ENCODE peak calls at places on chromosome 21, in ten cellular contexts. C, B, X, F, O, N, Z, M, D and P are unnamed samples.

GRCh38 chr21:38438476-38438893 is 59.8 kb downstream of the ERG start:
- DNase-seq in X (peak; percentile 23), O (no peak), F (peak; percentile 98), D (peak; percentile 49), Z (peak; percentile 67), N (no peak), B (no peak), C (no peak), M (peak; percentile 52), P (peak; percentile 6)

GRCh38 chr21:15221799-15222386 is 157.1 kb upstream of the NRIP1 start:
- DNase-seq in M (peak; percentile 89), Z (peak; percentile 41), O (peak; percentile 17), X (peak; percentile 18), F (peak; percentile 85), D (peak; percentile 48), N (no peak), C (no peak), B (peak; percentile 17), P (peak; percentile 6)

GRCh38 chr21:15333943-15334342 is 269.1 kb upstream of the NRIP1 start:
- DNase-seq in Z (no peak), O (no peak), N (no peak), B (no peak), F (no peak), M (no peak), D (no peak), C (no peak), X (no peak), P (no peak)

GRCh38 chr21:42724226-42724920 is 71.0 kb downstream of the PDE9A start:
- DNase-seq in F (peak; percentile 96), M (no peak), B (no peak), N (no peak), O (no peak), D (peak; percentile 61), X (no peak), Z (no peak), C (peak; percentile 78), P (peak; percentile 80)

GRCh38 chr21:39221997-39222486 is 38.8 kb upstream of the PSMG1 start:
- DNase-seq in O (no peak), M (no peak), X (no peak), Z (no peak), B (no peak), F (no peak), D (no peak), N (no peak), C (no peak), P (no peak)

GRCh38 chr21:20220586-20220985 is 777.6 kb upstream of the NCAM2 start:
- DNase-seq in O (no peak), M (no peak), N (no peak), F (no peak), C (no peak), X (no peak), Z (no peak), D (no peak), B (no peak), P (no peak)

GRCh38 chr21:17501107-17502006 is 11.5 kb upstream of the CXADR start:
- DNase-seq in N (no peak), O (no peak), C (peak; percentile 38), F (no peak), Z (no peak), D (peak; percentile 31), B (no peak), M (no peak), X (no peak), P (no peak)

GRCh38 chr21:42214921-42215320 is 4.0 kb upstream of the ABCG1 start:
- DNase-seq in B (no peak), N (peak; percentile 10), C (no peak), M (no peak), X (peak; percentile 7), D (no peak), Z (no peak), F (no peak), O (no peak), P (no peak)

GRCh38 chr21:42621828-42622199 is 31.6 kb upstream of the PDE9A start:
- DNase-seq in B (no peak), O (no peak), N (no peak), Z (no peak), X (no peak), M (peak; percentile 1), C (no peak), F (no peak), D (no peak), P (no peak)

GRCh38 chr21:36456714-36457399 is 23.1 kb downstream of the CLDN14 start:
- DNase-seq in X (no peak), Z (no peak), M (no peak), N (no peak), C (no peak), F (peak; percentile 38), O (no peak), D (no peak), B (no peak), P (no peak)

GRCh38 chr21:38958940-38959685 is 153.4 kb downstream of the ETS2 start:
- DNase-seq in D (peak; percentile 71), O (no peak), X (peak; percentile 31), F (peak; percentile 84), B (no peak), C (peak; percentile 62), M (no peak), N (no peak), Z (no peak), P (peak; percentile 13)

GRCh38 chr21:29441651-29442050 is 142.9 kb downstream of the BACH1 start:
- DNase-seq in N (no peak), M (no peak), Z (no peak), C (no peak), F (no peak), X (no peak), D (no peak), O (no peak), B (no peak), P (no peak)

GRCh38 chr21:29105218-29105617 is 25.2 kb upstream of the MAP3K7CL start:
- DNase-seq in M (no peak), O (no peak), X (no peak), B (no peak), C (no peak), N (no peak), F (peak; percentile 36), D (peak; percentile 65), Z (no peak), P (no peak)

GRCh38 chr21:45550552-45551210 is 8.4 kb upstream of the SLC19A1 start:
- DNase-seq in Z (peak; percentile 32), O (no peak), C (no peak), F (no peak), B (peak; percentile 35), N (no peak), D (no peak), M (peak; percentile 69), X (peak; percentile 7), P (no peak)

GRCh38 chr21:45548711-45549491 is 6.7 kb upstream of the SLC19A1 start:
- DNase-seq in B (peak; percentile 10), Z (peak; percentile 2), M (no peak), D (peak; percentile 57), N (no peak), O (no peak), C (no peak), F (no peak), X (no peak), P (no peak)

GRCh38 chr21:45551816-45552695 is 9.8 kb upstream of the SLC19A1 start:
- DNase-seq in D (no peak), M (peak; percentile 19), O (no peak), B (peak; percentile 13), Z (peak; percentile 13), N (no peak), F (no peak), X (peak; percentile 8), C (no peak), P (no peak)

GRCh38 chr21:45551316-45551715 is 9.1 kb upstream of the SLC19A1 start:
- DNase-seq in O (no peak), X (peak; percentile 10), B (peak; percentile 13), M (peak; percentile 46), N (no peak), D (no peak), C (no peak), Z (peak; percentile 9), F (peak; percentile 65), P (peak; percentile 32)

GRCh38 chr21:45549670-45550463 is 7.6 kb upstream of the SLC19A1 start:
- DNase-seq in M (peak; percentile 63), D (no peak), C (no peak), F (no peak), B (peak; percentile 30), O (no peak), N (no peak), Z (peak; percentile 17), X (peak; percentile 10), P (no peak)
- TF ChIP-seq CTCF in M (no peak), D (no peak), C (no peak), F (no peak), B (no peak), O (no peak), N (no peak), Z (no peak), X (no peak), P (no peak)

GRCh38 chr21:31347435-31348032 is 3.5 kb upstream of the TIAM1 start:
- DNase-seq in N (no peak), O (peak; percentile 8), F (peak; percentile 54), B (no peak), M (no peak), D (peak; percentile 40), X (no peak), Z (no peak), C (no peak), P (peak; percentile 20)
- TF ChIP-seq CTCF in N (no peak), O (peak; percentile 60), F (peak; percentile 46), B (peak; percentile 14), M (no peak), D (peak; percentile 59), X (peak; percentile 26), Z (peak; percentile 59), C (peak; percentile 30), P (peak; percentile 16)

DNA sequence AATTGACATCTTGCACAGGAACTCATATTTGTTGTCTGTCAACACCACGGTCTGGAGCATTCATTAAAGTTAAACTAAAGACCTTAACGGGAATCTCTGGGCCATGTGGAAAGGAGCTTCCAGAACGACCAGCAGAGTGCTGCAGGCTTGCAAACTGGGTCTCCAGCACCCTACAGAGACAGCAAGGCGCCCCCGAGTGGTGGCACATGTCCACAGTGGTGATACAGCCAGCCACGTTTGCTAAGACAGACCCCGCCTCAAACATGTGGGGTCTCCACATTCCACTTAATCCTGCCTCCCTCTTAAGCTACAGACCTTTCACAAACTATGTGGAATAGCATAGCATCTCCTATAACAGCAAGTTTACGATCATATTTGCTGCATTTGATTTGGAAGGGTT is 96.5 kb upstream of the BACE2 start:
- DNase-seq in M (no peak), N (no peak), Z (no peak), F (no peak), C (no peak), O (peak; percentile 14), D (no peak), B (no peak), X (no peak), P (no peak)
- TF ChIP-seq CTCF in M (no peak), N (no peak), Z (no peak), F (no peak), C (no peak), O (peak; percentile 32), D (no peak), B (no peak), X (no peak), P (no peak)

DNA sequence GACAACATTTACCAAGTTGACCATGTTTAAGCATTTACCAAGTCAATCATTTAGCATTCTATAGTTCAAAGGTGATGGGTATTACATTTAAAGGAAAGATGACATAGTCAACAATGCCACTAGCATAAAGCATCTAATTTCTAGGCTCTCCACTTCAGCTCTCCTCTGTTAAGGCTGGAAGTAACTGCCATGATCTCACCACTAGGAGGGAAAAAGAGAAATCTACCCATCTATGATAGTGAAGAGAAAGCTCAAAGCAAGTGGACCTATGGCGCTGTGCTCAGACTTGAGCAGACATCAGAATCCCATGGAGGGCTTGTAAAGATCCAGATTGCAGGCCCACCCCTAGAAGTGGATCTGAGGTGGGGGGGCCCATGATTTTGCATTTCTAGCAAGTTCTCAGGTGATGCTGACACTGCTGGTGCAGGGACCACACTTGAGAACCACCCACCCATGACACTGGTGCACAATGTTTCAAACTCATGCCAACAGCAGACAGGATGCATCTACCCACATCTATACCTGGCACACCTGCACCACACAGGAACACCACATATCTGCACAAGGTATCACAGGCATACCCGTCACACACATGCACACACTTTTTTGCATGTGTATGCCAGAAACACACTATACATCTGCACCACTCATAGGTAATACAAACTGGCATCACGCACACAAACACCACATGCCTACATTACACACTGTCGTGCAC is 392.9 kb upstream of the RUNX1 start:
- DNase-seq in B (no peak), X (no peak), F (no peak), N (no peak), Z (no peak), D (no peak), M (no peak), O (no peak), C (no peak), P (no peak)
- TF ChIP-seq CTCF in B (no peak), X (no peak), F (no peak), N (no peak), Z (no peak), D (no peak), M (no peak), O (peak; percentile 29), C (no peak), P (no peak)